ENCODE peak calls at places on chromosomes 4 and X, in eight cellular contexts. One of them, this sample, is unnamed.

GRCh38 chr4:27714073-27714472 is 853.4 kb downstream of the STIM2 start:
- DNase-seq in fibroblast of lung: peak
- DNase-seq in NB4: no peak
- DNase-seq in tibial artery: no peak
- DNase-seq in fibroblast of mammary gland: peak
- DNase-seq in AG10803: no peak
- DNase-seq in brain microvascular endothelial cell: no peak
- DNase-seq in GM13977: no peak
- DNase-seq in this sample: no peak

GRCh38 chrX:129701624-129702069 is 37.1 kb upstream of the XPNPEP2 start:
- DNase-seq in fibroblast of lung: peak
- DNase-seq in NB4: no peak
- DNase-seq in tibial artery: peak
- DNase-seq in fibroblast of mammary gland: peak
- DNase-seq in AG10803: peak
- DNase-seq in brain microvascular endothelial cell: peak
- DNase-seq in GM13977: no peak
- DNase-seq in this sample: no peak

GRCh38 chrX:132631579-132632232 is 142.9 kb upstream of the MBNL3 start:
- DNase-seq in fibroblast of lung: peak
- DNase-seq in NB4: peak
- DNase-seq in tibial artery: no peak
- DNase-seq in fibroblast of mammary gland: peak
- DNase-seq in AG10803: peak
- DNase-seq in brain microvascular endothelial cell: peak
- DNase-seq in GM13977: peak
- DNase-seq in this sample: no peak

GRCh38 chr4:106238819-106239420 is 77.1 kb downstream of the TBCK start:
- DNase-seq in fibroblast of lung: peak
- DNase-seq in NB4: peak
- DNase-seq in tibial artery: no peak
- DNase-seq in fibroblast of mammary gland: peak
- DNase-seq in AG10803: peak
- DNase-seq in brain microvascular endothelial cell: peak
- DNase-seq in GM13977: no peak
- DNase-seq in this sample: peak

GRCh38 chr4:81626851-81627250 is 155.1 kb upstream of the RASGEF1B start:
- DNase-seq in fibroblast of lung: no peak
- DNase-seq in NB4: no peak
- DNase-seq in tibial artery: no peak
- DNase-seq in fibroblast of mammary gland: no peak
- DNase-seq in AG10803: no peak
- DNase-seq in brain microvascular endothelial cell: no peak
- DNase-seq in GM13977: no peak
- DNase-seq in this sample: no peak

GRCh38 chrX:41259516-41259915 is 74.4 kb upstream of the DDX3X start:
- DNase-seq in fibroblast of lung: no peak
- DNase-seq in NB4: no peak
- DNase-seq in tibial artery: no peak
- DNase-seq in fibroblast of mammary gland: peak
- DNase-seq in AG10803: peak
- DNase-seq in brain microvascular endothelial cell: no peak
- DNase-seq in GM13977: no peak
- DNase-seq in this sample: no peak

GRCh38 chrX:129540725-129541184 is 696 bp downstream of the OCRL start:
- DNase-seq in fibroblast of lung: no peak
- DNase-seq in NB4: peak
- DNase-seq in tibial artery: peak
- DNase-seq in fibroblast of mammary gland: peak
- DNase-seq in AG10803: peak
- DNase-seq in brain microvascular endothelial cell: no peak
- DNase-seq in GM13977: peak
- DNase-seq in this sample: no peak

GRCh38 chrX:153649178-153649914 is 2.3 kb downstream of the DUSP9 start:
- DNase-seq in fibroblast of lung: no peak
- DNase-seq in NB4: peak
- DNase-seq in tibial artery: peak
- DNase-seq in fibroblast of mammary gland: no peak
- DNase-seq in AG10803: no peak
- DNase-seq in brain microvascular endothelial cell: no peak
- DNase-seq in GM13977: peak
- DNase-seq in this sample: peak

GRCh38 chr4:74415602-74416300 is 29.2 kb upstream of the AREG start:
- DNase-seq in fibroblast of lung: no peak
- DNase-seq in NB4: no peak
- DNase-seq in tibial artery: no peak
- DNase-seq in fibroblast of mammary gland: peak
- DNase-seq in AG10803: no peak
- DNase-seq in brain microvascular endothelial cell: no peak
- DNase-seq in GM13977: no peak
- DNase-seq in this sample: no peak

GRCh38 chrX:41921492-41922124 is 1.7 kb downstream of the CASK start:
- DNase-seq in fibroblast of lung: peak
- DNase-seq in NB4: peak
- DNase-seq in tibial artery: no peak
- DNase-seq in fibroblast of mammary gland: peak
- DNase-seq in AG10803: peak
- DNase-seq in brain microvascular endothelial cell: no peak
- DNase-seq in GM13977: peak
- DNase-seq in this sample: no peak

GRCh38 chr4:132334081-132334480 is 815.0 kb upstream of the PCDH10 start:
- DNase-seq in fibroblast of lung: no peak
- DNase-seq in NB4: no peak
- DNase-seq in tibial artery: no peak
- DNase-seq in fibroblast of mammary gland: peak
- DNase-seq in AG10803: no peak
- DNase-seq in brain microvascular endothelial cell: no peak
- DNase-seq in GM13977: no peak
- DNase-seq in this sample: no peak

GRCh38 chr4:24753519-24753918 is 41.9 kb upstream of the SOD3 start:
- DNase-seq in fibroblast of lung: no peak
- DNase-seq in NB4: no peak
- DNase-seq in tibial artery: no peak
- DNase-seq in fibroblast of mammary gland: peak
- DNase-seq in AG10803: no peak
- DNase-seq in brain microvascular endothelial cell: peak
- DNase-seq in GM13977: no peak
- DNase-seq in this sample: no peak

GRCh38 chr4:184444953-184445309 is 29.4 kb downstream of the IRF2 start:
- DNase-seq in fibroblast of lung: no peak
- DNase-seq in NB4: no peak
- DNase-seq in tibial artery: no peak
- DNase-seq in fibroblast of mammary gland: no peak
- DNase-seq in AG10803: no peak
- DNase-seq in brain microvascular endothelial cell: no peak
- DNase-seq in GM13977: peak
- DNase-seq in this sample: peak

GRCh38 chr4:25813705-25814104 is 49.1 kb downstream of the SEL1L3 start:
- DNase-seq in fibroblast of lung: peak
- DNase-seq in NB4: no peak
- DNase-seq in tibial artery: no peak
- DNase-seq in fibroblast of mammary gland: peak
- DNase-seq in AG10803: peak
- DNase-seq in brain microvascular endothelial cell: peak
- DNase-seq in GM13977: no peak
- DNase-seq in this sample: no peak

GRCh38 chr4:142331132-142331531 is 515.0 kb downstream of the INPP4B start:
- DNase-seq in fibroblast of lung: peak
- DNase-seq in NB4: no peak
- DNase-seq in tibial artery: no peak
- DNase-seq in fibroblast of mammary gland: peak
- DNase-seq in AG10803: no peak
- DNase-seq in brain microvascular endothelial cell: peak
- DNase-seq in GM13977: no peak
- DNase-seq in this sample: no peak

GRCh38 chrX:42127563-42127962 is 204.2 kb upstream of the CASK start:
- DNase-seq in fibroblast of lung: no peak
- DNase-seq in NB4: no peak
- DNase-seq in tibial artery: no peak
- DNase-seq in fibroblast of mammary gland: no peak
- DNase-seq in AG10803: no peak
- DNase-seq in brain microvascular endothelial cell: no peak
- DNase-seq in GM13977: no peak
- DNase-seq in this sample: peak

DNA sequence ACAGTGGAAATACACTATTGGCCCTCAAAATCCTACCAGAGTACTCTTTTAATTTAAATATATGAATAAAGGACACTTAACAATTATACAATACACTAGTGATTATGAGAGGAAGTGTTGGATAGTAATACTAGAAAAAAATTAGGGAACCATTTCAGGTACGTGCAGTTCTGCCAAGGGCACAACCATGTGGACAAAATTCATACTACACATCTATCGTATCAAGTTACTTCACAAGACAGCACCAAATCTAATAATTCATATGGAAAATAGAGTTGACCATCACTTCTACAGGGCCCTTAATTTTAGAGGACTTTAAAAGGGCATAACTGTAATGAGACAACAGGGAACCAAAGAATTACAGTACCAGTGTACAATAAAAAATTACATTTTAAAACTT is 69.2 kb upstream of the ZCCHC13 start:
- DNase-seq in fibroblast of lung: no peak
- DNase-seq in NB4: peak
- DNase-seq in tibial artery: no peak
- DNase-seq in fibroblast of mammary gland: no peak
- DNase-seq in AG10803: no peak
- DNase-seq in brain microvascular endothelial cell: no peak
- DNase-seq in GM13977: no peak
- DNase-seq in this sample: no peak
- TF ChIP-seq CTCF in fibroblast of lung: no peak
- TF ChIP-seq CTCF in NB4: no peak
- TF ChIP-seq CTCF in tibial artery: no peak
- TF ChIP-seq CTCF in fibroblast of mammary gland: peak
- TF ChIP-seq CTCF in AG10803: no peak
- TF ChIP-seq CTCF in brain microvascular endothelial cell: peak
- TF ChIP-seq CTCF in GM13977: no peak
- TF ChIP-seq CTCF in this sample: no peak

DNA sequence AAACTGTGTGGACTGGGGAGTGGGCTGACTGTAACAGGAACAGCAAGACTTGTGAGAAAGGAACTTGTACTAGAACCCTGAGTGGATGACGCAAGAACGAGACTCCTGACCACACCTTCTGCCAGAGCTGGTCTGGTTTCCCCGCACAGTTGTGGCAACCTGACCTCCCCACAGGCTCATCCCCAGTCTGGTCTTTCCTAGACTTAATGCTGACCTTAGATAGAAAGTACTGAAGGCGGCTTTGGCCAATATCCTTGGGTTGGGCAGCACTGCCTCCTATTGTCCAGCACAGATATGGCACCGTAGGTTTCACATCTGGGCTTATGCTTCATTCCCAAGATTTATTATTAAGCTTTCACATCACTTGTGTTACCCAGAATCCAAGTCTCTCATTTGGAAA is 137.8 kb upstream of the FRG1 start:
- DNase-seq in fibroblast of lung: no peak
- DNase-seq in NB4: peak
- DNase-seq in tibial artery: no peak
- DNase-seq in fibroblast of mammary gland: no peak
- DNase-seq in AG10803: no peak
- DNase-seq in brain microvascular endothelial cell: no peak
- DNase-seq in GM13977: no peak
- DNase-seq in this sample: no peak
- TF ChIP-seq CTCF in fibroblast of lung: no peak
- TF ChIP-seq CTCF in NB4: peak
- TF ChIP-seq CTCF in tibial artery: no peak
- TF ChIP-seq CTCF in fibroblast of mammary gland: no peak
- TF ChIP-seq CTCF in AG10803: no peak
- TF ChIP-seq CTCF in brain microvascular endothelial cell: no peak
- TF ChIP-seq CTCF in GM13977: no peak
- TF ChIP-seq CTCF in this sample: no peak

GRCh38 chr4:4339504-4340085 is 47.3 kb upstream of the NSG1 start:
- DNase-seq in fibroblast of lung: no peak
- DNase-seq in NB4: no peak
- DNase-seq in tibial artery: no peak
- DNase-seq in fibroblast of mammary gland: no peak
- DNase-seq in AG10803: no peak
- DNase-seq in brain microvascular endothelial cell: no peak
- DNase-seq in GM13977: no peak
- DNase-seq in this sample: no peak
- TF ChIP-seq CTCF in fibroblast of lung: no peak
- TF ChIP-seq CTCF in NB4: no peak
- TF ChIP-seq CTCF in tibial artery: no peak
- TF ChIP-seq CTCF in fibroblast of mammary gland: no peak
- TF ChIP-seq CTCF in AG10803: no peak
- TF ChIP-seq CTCF in brain microvascular endothelial cell: no peak
- TF ChIP-seq CTCF in GM13977: no peak
- TF ChIP-seq CTCF in this sample: no peak

DNA sequence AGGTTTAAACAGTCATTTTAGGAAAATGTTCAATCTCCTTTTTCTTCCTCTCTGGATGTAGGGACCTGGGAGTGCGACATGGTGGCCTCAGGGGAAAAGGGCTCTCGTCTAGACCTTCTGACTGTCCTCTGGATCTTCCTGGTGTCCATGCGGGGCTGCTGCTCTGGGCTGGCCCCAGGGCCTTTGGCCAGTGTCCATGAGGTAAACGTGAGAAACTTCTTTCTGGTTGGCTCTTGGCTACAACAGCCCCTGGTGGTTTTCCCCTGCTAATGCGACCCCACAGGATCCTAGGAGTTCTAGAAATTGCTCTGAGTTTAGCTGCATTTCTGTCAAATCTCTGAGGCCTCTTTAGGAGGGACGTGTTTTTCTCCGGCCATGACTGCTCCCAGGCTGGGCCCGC is 85.7 kb downstream of the MFAP3L start:
- DNase-seq in fibroblast of lung: no peak
- DNase-seq in NB4: no peak
- DNase-seq in tibial artery: no peak
- DNase-seq in fibroblast of mammary gland: no peak
- DNase-seq in AG10803: no peak
- DNase-seq in brain microvascular endothelial cell: no peak
- DNase-seq in GM13977: no peak
- DNase-seq in this sample: no peak
- TF ChIP-seq CTCF in fibroblast of lung: no peak
- TF ChIP-seq CTCF in NB4: no peak
- TF ChIP-seq CTCF in tibial artery: no peak
- TF ChIP-seq CTCF in fibroblast of mammary gland: peak
- TF ChIP-seq CTCF in AG10803: peak
- TF ChIP-seq CTCF in brain microvascular endothelial cell: peak
- TF ChIP-seq CTCF in GM13977: no peak
- TF ChIP-seq CTCF in this sample: no peak

DNA sequence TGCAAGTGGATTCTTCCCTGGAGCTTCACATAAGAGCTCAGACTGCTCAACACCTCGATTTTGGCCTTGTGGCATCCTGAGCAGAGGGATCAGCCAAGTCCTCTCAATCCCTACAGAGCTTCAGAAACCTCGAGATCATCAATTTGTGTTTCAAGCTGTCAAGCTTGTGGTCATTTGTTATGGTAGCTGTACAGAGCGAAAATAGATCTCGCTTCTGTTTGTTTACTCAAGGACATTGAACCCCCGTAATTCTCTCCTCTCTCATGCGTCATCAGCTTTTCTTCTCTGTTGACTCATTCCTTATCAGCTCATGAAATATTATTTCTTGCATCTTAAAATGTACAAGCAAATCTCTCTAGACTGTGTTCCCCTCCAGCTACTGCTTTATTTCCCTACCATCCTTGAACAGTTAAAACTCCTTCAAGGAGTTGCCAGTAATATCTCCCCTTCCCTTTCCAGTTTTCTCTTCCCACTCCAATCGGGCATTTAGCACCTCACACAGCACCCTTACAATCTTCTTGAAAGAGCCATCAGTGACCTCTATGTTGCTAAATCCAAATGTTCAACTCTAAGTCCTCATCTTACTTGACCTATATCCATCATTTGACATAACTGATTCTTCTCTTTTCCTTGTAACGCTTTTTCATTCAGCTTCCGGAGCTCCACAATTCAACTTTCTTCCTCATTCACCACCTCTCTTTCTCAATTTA is 106.2 kb upstream of the FAT1 start:
- DNase-seq in fibroblast of lung: peak
- DNase-seq in NB4: no peak
- DNase-seq in tibial artery: no peak
- DNase-seq in fibroblast of mammary gland: peak
- DNase-seq in AG10803: peak
- DNase-seq in brain microvascular endothelial cell: peak
- DNase-seq in GM13977: no peak
- DNase-seq in this sample: no peak
- TF ChIP-seq CTCF in fibroblast of lung: no peak
- TF ChIP-seq CTCF in NB4: no peak
- TF ChIP-seq CTCF in tibial artery: no peak
- TF ChIP-seq CTCF in fibroblast of mammary gland: no peak
- TF ChIP-seq CTCF in AG10803: no peak
- TF ChIP-seq CTCF in brain microvascular endothelial cell: no peak
- TF ChIP-seq CTCF in GM13977: no peak
- TF ChIP-seq CTCF in this sample: no peak